ENCODE peak calls at places on chromosomes 13 and 19, in ten cellular contexts. X is suprapubic skin; O is mesendoderm; K is ovary; R is psoas muscle; W is naive thymus-derived CD4-positive, alpha-beta T cell; J is IMR-90; T is neuronal stem cell; U is bronchial epithelial cell; S is Peyer's patch. B is an unnamed sample. For H3K36me3, the result is how much of the 10 kb centered on the place peaks cover.

GRCh38 chr19:3233831-3234230 is 9.4 kb downstream of the CELF5 start:
- DNase-seq in X (no peak), O (peak), K (no peak), R (no peak), W (no peak), J (no peak), T (no peak), U (no peak), S (no peak), B (peak)

GRCh38 chr13:23921451-23921888 is 24.2 kb upstream of the C1QTNF9B start:
- DNase-seq in X (no peak), O (peak), K (no peak), R (no peak), W (no peak), J (peak), T (peak), U (peak), S (no peak), B (peak)

GRCh38 chr13:50592412-50593145 is 250.9 kb downstream of the DLEU7 start:
- DNase-seq in X (no peak), O (no peak), K (no peak), R (no peak), W (no peak), J (peak), T (no peak), U (peak), S (no peak), B (no peak)

GRCh38 chr19:49217382-49217781 is 59.8 kb downstream of the TRPM4 start:
- DNase-seq in X (no peak), O (no peak), K (no peak), R (peak), W (no peak), J (peak), T (no peak), U (no peak), S (no peak), B (no peak)

GRCh38 chr19:48292798-48293197 is 22.9 kb downstream of the ZNF114 start:
- DNase-seq in X (no peak), O (peak), K (no peak), R (peak), W (no peak), J (peak), T (no peak), U (peak), S (no peak), B (no peak)

GRCh38 chr19:29526730-29527499 is 1.1 kb downstream of the VSTM2B start:
- DNase-seq in X (no peak), O (peak), K (no peak), R (no peak), W (peak), J (no peak), T (peak), U (no peak), S (no peak), B (peak)

GRCh38 chr19:49442793-49443365 is 1.6 kb upstream of the SLC17A7 start:
- DNase-seq in X (peak), O (peak), K (peak), R (peak), W (peak), J (peak), T (peak), U (peak), S (peak), B (peak)

GRCh38 chr19:45098521-45099464 is 5.8 kb downstream of the PPP1R37 start:
- DNase-seq in X (no peak), O (no peak), K (peak), R (peak), W (no peak), J (peak), T (no peak), U (no peak), S (no peak), B (no peak)

GRCh38 chr13:45413826-45414312 is 4.3 kb downstream of the SLC25A30 start:
- DNase-seq in X (no peak), O (no peak), K (no peak), R (no peak), W (no peak), J (no peak), T (no peak), U (peak), S (no peak), B (no peak)

GRCh38 chr13:45412274-45413049 is 5.7 kb downstream of the SLC25A30 start:
- DNase-seq in X (no peak), O (no peak), K (no peak), R (no peak), W (no peak), J (peak), T (no peak), U (peak), S (no peak), B (no peak)

GRCh38 chr13:45417790-45418534 is at the start of gene SLC25A30:
- DNase-seq in X (peak), O (peak), K (peak), R (peak), W (peak), J (peak), T (peak), U (peak), S (peak), B (peak)

GRCh38 chr13:45416521-45417125 is 1.6 kb downstream of the SLC25A30 start:
- DNase-seq in X (no peak), O (no peak), K (no peak), R (no peak), W (no peak), J (no peak), T (no peak), U (no peak), S (no peak), B (no peak)

DNA sequence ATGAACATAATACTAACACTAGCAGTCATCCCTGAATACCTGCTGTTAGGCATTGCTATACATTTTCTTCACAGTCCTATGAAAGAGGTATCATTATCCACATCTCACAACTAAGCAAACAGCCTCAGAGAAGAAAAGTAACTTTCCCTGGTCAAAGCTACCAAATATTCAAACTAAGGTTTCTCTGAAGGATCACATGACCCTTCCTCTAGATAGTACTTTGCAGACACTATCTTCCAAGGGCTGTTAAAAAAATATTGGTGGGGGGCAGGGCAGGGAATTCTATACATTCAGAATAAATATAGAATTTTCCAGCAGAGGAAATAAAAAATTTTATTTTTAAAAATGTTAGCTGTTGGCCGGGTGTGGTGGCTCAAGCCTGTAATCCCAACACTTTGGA is 3.1 kb downstream of the SLC25A30 start:
- DNase-seq in X (no peak), O (no peak), K (no peak), R (no peak), W (no peak), J (no peak), T (no peak), U (no peak), S (no peak), B (no peak)
- H3K4me3 ChIP-seq in X (peak), O (no peak), K (peak), R (peak), W (no peak), J (no peak), T (no peak), U (no peak), S (no peak), B (no peak)

GRCh38 chr19:1580382-1580781 is 12.3 kb upstream of the MEX3D start:
- DNase-seq in X (no peak), O (no peak), K (no peak), R (no peak), W (no peak), J (no peak), T (no peak), U (no peak), S (no peak), B (no peak)
- H3K36me3 ChIP-seq in X (half or more), O (under half), K (under half), R (under half), W (half or more), J (half or more), T (half or more), U (under half), S (half or more), B (under half)

GRCh38 chr19:17755977-17756670 is 4.8 kb downstream of the FCHO1 start:
- DNase-seq in X (no peak), O (peak), K (no peak), R (no peak), W (no peak), J (peak), T (peak), U (no peak), S (peak), B (peak)

GRCh38 chr19:17752865-17753639 is 1.8 kb downstream of the FCHO1 start:
- DNase-seq in X (no peak), O (no peak), K (no peak), R (no peak), W (no peak), J (no peak), T (no peak), U (no peak), S (no peak), B (peak)

GRCh38 chr19:17753976-17754375 is 2.7 kb downstream of the FCHO1 start:
- DNase-seq in X (no peak), O (no peak), K (no peak), R (no peak), W (no peak), J (no peak), T (no peak), U (no peak), S (no peak), B (peak)

GRCh38 chr19:17755533-17755885 is 4.2 kb downstream of the FCHO1 start:
- DNase-seq in X (no peak), O (no peak), K (no peak), R (no peak), W (no peak), J (no peak), T (no peak), U (no peak), S (no peak), B (no peak)

GRCh38 chr19:17754634-17755532 is 3.6 kb downstream of the FCHO1 start:
- DNase-seq in X (no peak), O (no peak), K (no peak), R (no peak), W (no peak), J (no peak), T (no peak), U (peak), S (peak), B (peak)
- H3K4me3 ChIP-seq in X (no peak), O (no peak), K (no peak), R (no peak), W (no peak), J (no peak), T (no peak), U (no peak), S (no peak), B (no peak)

GRCh38 chr19:2223959-2224358 is 12.2 kb downstream of the PLEKHJ1 start:
- DNase-seq in X (no peak), O (no peak), K (no peak), R (no peak), W (no peak), J (no peak), T (no peak), U (no peak), S (peak), B (no peak)

GRCh38 chr19:2223391-2223790 is 12.7 kb downstream of the PLEKHJ1 start:
- DNase-seq in X (no peak), O (no peak), K (no peak), R (no peak), W (no peak), J (no peak), T (no peak), U (no peak), S (no peak), B (no peak)

GRCh38 chr19:2226051-2226839 is 9.9 kb downstream of the PLEKHJ1 start:
- DNase-seq in X (no peak), O (no peak), K (no peak), R (no peak), W (no peak), J (no peak), T (no peak), U (no peak), S (no peak), B (no peak)

GRCh38 chr19:2225415-2226050 is 10.6 kb downstream of the PLEKHJ1 start:
- DNase-seq in X (no peak), O (no peak), K (no peak), R (no peak), W (no peak), J (no peak), T (no peak), U (no peak), S (no peak), B (no peak)

GRCh38 chr19:2224754-2225349 is 11.3 kb downstream of the PLEKHJ1 start:
- DNase-seq in X (no peak), O (no peak), K (no peak), R (no peak), W (no peak), J (no peak), T (no peak), U (no peak), S (no peak), B (no peak)
- H3K36me3 ChIP-seq in X (half or more), O (under half), K (under half), R (under half), W (half or more), J (half or more), T (half or more), U (under half), S (half or more), B (under half)

DNA sequence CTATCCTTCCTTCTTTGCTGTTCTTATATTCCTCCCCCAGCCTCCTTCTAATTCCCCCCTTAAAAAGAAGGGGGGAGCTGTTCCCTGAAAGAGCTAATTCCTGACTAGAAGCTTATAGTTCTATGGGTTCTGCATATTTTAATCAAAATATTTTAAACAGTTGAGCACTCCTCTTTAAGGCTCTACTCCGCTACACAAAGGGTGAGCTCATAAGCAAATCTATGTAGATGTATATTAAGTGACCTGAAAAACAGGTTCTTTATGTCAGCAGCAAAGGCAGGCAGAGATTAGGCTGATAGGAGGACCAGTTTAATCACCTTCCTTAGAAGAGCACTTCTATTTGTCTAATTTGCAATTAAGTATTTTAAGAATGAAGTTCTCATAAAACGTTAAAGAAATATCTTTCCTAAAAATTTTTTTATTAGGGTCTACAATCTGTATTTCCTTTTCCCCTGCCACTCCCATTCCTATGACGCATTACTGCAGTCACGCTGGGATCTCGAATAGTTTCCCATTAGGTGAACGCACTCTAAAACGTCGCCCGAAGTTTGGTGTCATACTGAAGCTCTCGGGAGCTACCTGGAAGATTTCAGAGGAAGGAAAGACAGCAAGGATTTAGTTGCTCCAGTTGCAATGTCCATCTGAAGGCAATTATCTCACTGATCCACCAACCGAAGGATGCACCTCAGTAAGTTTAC is 5.1 kb downstream of the EFNB2 start:
- DNase-seq in X (no peak), O (peak), K (no peak), R (no peak), W (no peak), J (no peak), T (no peak), U (peak), S (no peak), B (no peak)
- H3K4me3 ChIP-seq in X (peak), O (no peak), K (no peak), R (peak), W (no peak), J (no peak), T (peak), U (peak), S (no peak), B (no peak)

GRCh38 chr19:42253245-42254082 is 1.5 kb downstream of the ERF start:
- DNase-seq in X (peak), O (peak), K (peak), R (peak), W (peak), J (peak), T (peak), U (no peak), S (peak), B (peak)

GRCh38 chr19:42251572-42251990 is 3.3 kb downstream of the ERF start:
- DNase-seq in X (no peak), O (no peak), K (no peak), R (no peak), W (no peak), J (no peak), T (no peak), U (no peak), S (no peak), B (no peak)

GRCh38 chr19:42250666-42251531 is 4.0 kb downstream of the ERF start:
- DNase-seq in X (no peak), O (no peak), K (peak), R (no peak), W (no peak), J (peak), T (no peak), U (no peak), S (no peak), B (peak)

GRCh38 chr19:42254083-42254849 is 662 bp downstream of the ERF start:
- DNase-seq in X (no peak), O (peak), K (peak), R (peak), W (peak), J (peak), T (peak), U (no peak), S (peak), B (peak)

DNA sequence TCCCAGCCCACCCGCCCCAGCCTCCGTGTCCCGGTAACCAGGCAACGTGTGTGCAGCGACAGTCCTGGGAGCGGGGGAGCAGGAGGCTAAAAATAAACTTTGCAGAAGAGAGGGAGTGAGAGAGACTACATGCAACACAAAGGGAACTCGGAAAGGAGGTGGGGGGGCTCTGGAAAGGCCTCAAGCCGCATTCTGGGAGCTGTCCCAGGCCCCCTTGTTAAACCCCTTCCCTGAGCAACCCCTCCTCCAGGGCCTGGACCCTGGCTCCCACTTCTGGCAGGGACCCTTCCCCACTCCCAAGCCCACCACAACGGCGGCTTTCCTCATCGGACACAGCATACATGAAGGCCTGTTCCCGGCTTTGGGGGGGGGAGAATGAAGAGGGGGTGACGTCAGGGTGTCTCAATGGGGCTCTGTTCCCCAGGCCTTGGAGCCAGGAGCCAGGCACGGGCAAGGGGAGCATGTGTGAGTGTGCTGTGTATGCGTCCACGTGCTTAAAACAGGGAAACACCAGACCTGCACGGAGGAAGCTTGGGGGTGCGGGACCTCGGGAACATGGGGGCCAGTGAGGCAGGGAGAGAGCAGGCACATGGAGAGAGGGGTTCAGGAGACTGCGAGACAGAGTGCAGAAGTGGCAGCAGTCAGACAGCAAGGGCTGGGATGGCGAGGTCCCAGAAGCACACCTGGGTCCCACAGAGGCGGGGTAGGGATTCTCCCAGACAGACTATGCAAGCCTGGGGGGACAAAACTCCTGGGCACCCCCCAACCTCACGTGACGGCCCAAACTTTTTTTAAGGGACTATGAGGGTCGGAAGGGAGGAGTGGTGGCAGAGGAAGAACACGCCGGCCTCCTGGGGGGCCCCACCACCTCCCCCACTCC is 2.3 kb downstream of the ERF start:
- DNase-seq in X (no peak), O (peak), K (peak), R (no peak), W (no peak), J (peak), T (no peak), U (peak), S (no peak), B (peak)
- H3K36me3 ChIP-seq in X (under half), O (under half), K (under half), R (under half), W (under half), J (under half), T (under half), U (under half), S (under half), B (under half)

B was measured in H7.